ENCODE peak calls at places on chromosomes 4 and X, in five cellular contexts. H, I, L, A and R are unnamed samples.

GRCh38 chr4:163121689-163122088 is 45.0 kb downstream of the NAF1 start:
- DNase-seq in A (no peak), H (peak; percentile 20), I (no peak), L (no peak), R (peak; percentile 62)

GRCh38 chr4:112626228-112626627 is 10.5 kb downstream of the ZGRF1 start:
- DNase-seq in H (no peak), I (no peak), L (no peak), A (no peak), R (no peak)

GRCh38 chrX:75786290-75786689 is 1.2 kb upstream of the MAGEE2 start:
- DNase-seq in L (no peak), I (no peak), A (no peak), H (no peak), R (no peak)

GRCh38 chr4:16027114-16027513 is 56.7 kb downstream of the PROM1 start:
- DNase-seq in I (no peak), H (no peak), A (no peak), L (no peak), R (peak; percentile 24)

GRCh38 chr4:167775374-167775773 is 317.0 kb upstream of the ANXA10 start:
- DNase-seq in H (no peak), I (no peak), A (no peak), L (peak; percentile 76), R (no peak)

GRCh38 chrX:69149466-69150293 is 15.6 kb downstream of the PJA1 start:
- DNase-seq in H (no peak), I (peak; percentile 92), A (no peak), L (no peak), R (no peak)

GRCh38 chr4:90438540-90438939 is 311.3 kb downstream of the CCSER1 start:
- DNase-seq in A (no peak), H (no peak), I (no peak), L (no peak), R (no peak)

GRCh38 chr4:161929966-161930365 is 233.8 kb downstream of the FSTL5 start:
- DNase-seq in H (peak; percentile 31), I (no peak), A (no peak), L (peak; percentile 34), R (peak; percentile 45)

GRCh38 chr4:81508786-81509574 is 37.3 kb upstream of the RASGEF1B start:
- DNase-seq in A (peak; percentile 35), H (no peak), I (no peak), L (no peak), R (no peak)

GRCh38 chr4:145482209-145483021 is 762 bp downstream of the SMAD1 start:
- DNase-seq in I (peak; percentile 77), H (peak; percentile 80), L (peak; percentile 63), A (peak; percentile 32), R (peak; percentile 87)

GRCh38 chr4:135072553-135072952 is 871.0 kb upstream of the PABPC4L start:
- DNase-seq in A (no peak), I (no peak), L (no peak), H (no peak), R (no peak)

GRCh38 chrX:150212672-150213480 is 150.2 kb upstream of the MAMLD1 start:
- DNase-seq in L (no peak), H (peak; percentile 57), A (no peak), I (peak; percentile 34), R (peak; percentile 65)
- TF ChIP-seq CTCF in L (no peak), H (no peak), A (no peak), I (no peak), R (peak; percentile 11)

GRCh38 chrX:2894885-2895292 is 34.2 kb downstream of the ARSD start:
- DNase-seq in I (no peak), L (peak; percentile 63), A (peak; percentile 29), H (peak; percentile 29), R (peak; percentile 41)

GRCh38 chrX:2892816-2893215 is 36.3 kb downstream of the ARSD start:
- DNase-seq in A (no peak), H (no peak), I (no peak), L (no peak), R (no peak)

GRCh38 chrX:2901367-2902036 is 27.6 kb downstream of the ARSD start:
- DNase-seq in H (no peak), I (no peak), L (no peak), A (no peak), R (peak; percentile 13)

GRCh38 chrX:2898861-2899512 is 30.2 kb downstream of the ARSD start:
- DNase-seq in L (no peak), H (no peak), I (no peak), A (no peak), R (no peak)

GRCh38 chrX:2897311-2897689 is 31.8 kb downstream of the ARSD start:
- DNase-seq in L (no peak), H (no peak), I (no peak), A (no peak), R (no peak)
- H3K4me3 ChIP-seq in L (no peak overlapping the region), H (no peak overlapping the region), I (no peak overlapping the region), A (no peak overlapping the region), R (no peak overlapping the region)

GRCh38 chrX:132948648-132949260 is 9.7 kb downstream of the HS6ST2 start:
- DNase-seq in H (no peak), A (no peak), L (no peak), I (peak; percentile 51), R (no peak)
- TF ChIP-seq CTCF in H (no peak), A (no peak), L (no peak), I (peak; percentile 64), R (peak; percentile 31)

DNA sequence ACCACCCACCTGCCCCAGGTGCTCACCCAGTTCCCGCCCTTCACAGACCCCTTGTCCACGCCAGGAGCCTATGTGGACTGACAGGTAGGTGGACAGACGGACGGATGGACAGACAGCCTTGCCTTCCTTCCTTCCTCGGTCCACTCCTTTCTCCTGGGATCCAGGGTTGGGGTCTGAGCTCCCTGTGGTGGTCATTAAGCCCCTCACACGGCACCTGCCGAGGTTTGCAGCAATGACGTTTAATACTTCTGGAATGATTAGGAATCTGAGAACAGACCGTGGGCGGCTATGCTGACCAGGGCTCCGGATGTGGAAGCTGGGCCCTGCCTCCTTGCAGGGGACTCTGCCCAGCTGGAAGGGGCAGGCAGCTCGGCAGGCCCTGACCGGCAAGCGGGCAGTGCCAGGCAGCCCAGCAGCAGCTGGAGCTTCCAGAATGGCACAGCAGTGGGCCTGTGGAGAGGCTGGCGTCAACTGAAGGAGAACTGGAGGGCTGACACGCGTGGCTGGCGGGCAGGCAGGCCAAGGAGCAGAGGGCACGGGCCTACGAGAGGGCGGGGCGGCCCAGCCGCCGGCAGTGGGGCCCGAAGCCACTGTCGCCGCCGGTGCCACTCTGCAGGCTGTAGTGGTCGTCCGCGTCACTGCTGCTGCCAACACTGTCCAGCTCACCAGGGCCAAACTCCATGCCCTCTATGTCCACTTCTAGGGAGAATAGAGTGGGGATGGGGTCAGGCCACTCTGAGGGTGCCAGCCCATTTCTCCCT is 8.3 kb upstream of the HAUS3 start:
- DNase-seq in L (no peak), A (no peak), I (no peak), H (no peak), R (no peak)
- H3K4me3 ChIP-seq in L (no peak overlapping the region), A (no peak overlapping the region), I (no peak overlapping the region), H (no peak overlapping the region), R (no peak overlapping the region)

DNA sequence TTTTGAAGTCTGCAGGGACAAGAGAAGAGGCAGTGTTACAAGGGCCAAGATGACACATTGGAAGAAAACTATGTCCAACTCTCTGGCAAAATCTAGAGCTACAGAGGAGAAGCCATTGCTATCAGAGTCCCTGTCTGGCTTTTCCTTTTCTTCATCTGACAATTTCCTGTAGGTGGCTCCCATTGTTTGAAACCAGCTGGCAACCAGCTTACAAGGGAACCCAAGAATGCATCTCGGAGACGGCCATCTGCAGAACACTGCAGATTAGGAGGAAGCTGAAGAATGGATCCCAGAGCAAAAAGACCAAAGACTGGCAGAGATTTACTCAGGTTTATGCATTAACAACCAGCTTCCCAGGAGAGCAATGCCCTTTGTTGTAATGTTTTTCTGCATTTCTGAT is 216.2 kb upstream of the CTSO start:
- DNase-seq in H (peak; percentile 23), L (no peak), A (no peak), I (peak; percentile 66), R (no peak)
- TF ChIP-seq CTCF in H (no peak), L (no peak), A (no peak), I (no peak), R (no peak)

DNA sequence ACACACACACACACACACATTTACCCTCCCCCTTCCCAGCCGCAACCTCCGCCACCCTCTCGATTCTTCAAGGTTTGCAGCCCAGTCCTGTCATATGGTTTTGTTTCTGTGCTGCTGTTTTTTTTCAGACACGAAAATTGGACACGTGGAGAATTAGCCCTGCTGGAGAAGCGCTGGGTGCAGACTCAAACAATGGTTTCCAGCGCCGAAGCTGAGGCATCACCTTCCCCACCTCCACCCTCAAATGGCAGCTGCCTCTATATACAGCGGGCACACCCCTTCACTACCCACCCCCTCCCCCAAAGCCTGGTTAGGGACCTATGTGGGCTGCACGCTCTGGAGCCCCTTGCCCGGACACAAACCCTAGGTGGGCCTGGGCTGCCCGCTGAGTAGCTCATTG is 87.9 kb downstream of the BCOR start:
- DNase-seq in H (no peak), A (no peak), I (peak; percentile 28), L (no peak), R (no peak)
- H3K4me3 ChIP-seq in H (no peak overlapping the region), A (no peak overlapping the region), I (peak overlapping the region; percentile 47), L (no peak overlapping the region), R (no peak overlapping the region)

DNA sequence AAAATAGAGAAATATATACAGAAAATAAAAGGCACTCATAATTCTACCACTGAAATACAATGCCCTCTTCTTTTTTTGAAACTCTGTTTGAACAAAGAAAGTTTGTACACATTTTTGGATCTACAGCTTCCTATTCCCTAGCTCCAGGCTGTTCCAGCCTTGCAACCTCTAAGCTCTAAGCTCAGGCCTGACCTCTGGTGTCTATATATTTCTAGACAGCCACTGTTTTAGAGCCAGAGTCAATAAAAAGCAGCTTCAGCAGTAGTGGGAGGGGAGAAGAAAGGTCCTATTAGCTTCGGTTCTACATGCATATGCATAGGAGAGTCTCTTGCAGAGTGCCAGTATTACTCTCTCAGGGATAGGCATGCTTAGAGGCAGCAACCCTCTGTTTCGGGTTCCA is 39.7 kb downstream of the CLDN2 start:
- DNase-seq in L (peak; percentile 42), H (peak; percentile 54), I (peak; percentile 47), A (no peak), R (peak; percentile 72)
- TF ChIP-seq CTCF in L (peak; percentile 25), H (peak; percentile 44), I (peak; percentile 48), A (no peak), R (peak; percentile 65)

GRCh38 chr4:40897557-40898203 is 147.9 kb downstream of the NSUN7 start:
- DNase-seq in H (peak; percentile 64), I (peak; percentile 86), A (peak; percentile 37), L (no peak), R (peak; percentile 77)
- H3K4me3 ChIP-seq in H (no peak overlapping the region), I (no peak overlapping the region), A (peak overlapping the region; percentile 20), L (no peak overlapping the region), R (no peak overlapping the region)

GRCh38 chrX:119790977-119791436 is 423 bp downstream of the RPL39 start:
- DNase-seq in I (no peak), L (no peak), A (no peak), H (peak; percentile 47), R (peak; percentile 52)
- TF ChIP-seq CTCF in I (no peak), L (no peak), A (no peak), H (peak; percentile 16), R (peak; percentile 43)

GRCh38 chrX:115582871-115583729 is 22.1 kb downstream of the PLS3 start:
- DNase-seq in A (no peak), I (no peak), L (no peak), H (peak; percentile 28), R (peak; percentile 52)
- H3K4me3 ChIP-seq in A (no peak overlapping the region), I (no peak overlapping the region), L (peak overlapping the region; percentile 5), H (no peak overlapping the region), R (no peak overlapping the region)